ENCODE peak calls at places on chromosomes 16 and 17, in nine cellular contexts. S is fibroblast of lung, H is NCI-H774, U is OCI-LY7, E is NCI-H82, C is A673, J is SW 1271, B is activated T-helper 1 cell treated with Interleukin-2 at 50 U/mL for 16 hours, N is GM20000. Z is an unnamed sample.

GRCh38 chr16:54054237-54054780 is 232.3 kb downstream of the IRX3 start:
- DNase-seq in H (peak), J (no peak), U (no peak), B (no peak), N (no peak), E (no peak), S (no peak), C (no peak), Z (no peak)

GRCh38 chr16:70775399-70775798 is 25.6 kb downstream of the VAC14 start:
- DNase-seq in E (no peak), J (no peak), C (no peak), U (no peak), S (no peak), H (no peak), B (no peak), N (no peak), Z (no peak)

GRCh38 chr16:11330526-11331237 is 14.6 kb upstream of the RMI2 start:
- DNase-seq in H (no peak), N (no peak), E (no peak), U (no peak), S (no peak), J (no peak), B (no peak), C (no peak), Z (no peak)

GRCh38 chr17:14557482-14557881 is 256.6 kb downstream of the HS3ST3B1 start:
- DNase-seq in J (no peak), H (no peak), C (no peak), U (peak), B (no peak), S (no peak), E (no peak), N (no peak), Z (no peak)

GRCh38 chr16:70529051-70529777 is 5.6 kb downstream of the SF3B3 start:
- DNase-seq in B (no peak), N (no peak), U (peak), S (peak), J (peak), H (no peak), C (peak), E (peak), Z (no peak)

GRCh38 chr17:57077000-57077399 is 8.0 kb upstream of the AKAP1 start:
- DNase-seq in E (no peak), S (no peak), U (peak), H (peak), J (no peak), B (no peak), N (no peak), C (no peak), Z (no peak)

GRCh38 chr17:75031972-75032895 is 14.5 kb downstream of the ATP5PD start:
- DNase-seq in E (peak), U (no peak), N (peak), H (peak), B (no peak), S (peak), J (peak), C (peak), Z (no peak)

GRCh38 chr16:54482892-54483574 is 196.4 kb upstream of the IRX3 start:
- DNase-seq in B (no peak), J (no peak), C (no peak), E (no peak), U (no peak), H (no peak), N (no peak), S (no peak), Z (no peak)

GRCh38 chr17:83203073-83203471 is 123.7 kb downstream of the METRNL start:
- DNase-seq in U (no peak), J (no peak), B (no peak), C (no peak), E (no peak), S (peak), N (no peak), H (no peak), Z (no peak)